ENCODE peak calls at places on chromosomes 13 and 19, in four cellular contexts. V, K, U and F are unnamed samples.

GRCh38 chr19:20078696-20079095 is 896 bp downstream of the ZNF90 start:
- DNase-seq in V (peak), K (no peak), U (no peak), F (no peak)

GRCh38 chr19:10471909-10472308 is 31.2 kb downstream of the KEAP1 start:
- DNase-seq in V (peak), K (peak), U (peak), F (peak)

GRCh38 chr19:33819875-33820781 is 23.5 kb downstream of the KCTD15 start:
- DNase-seq in V (peak), K (no peak), U (peak), F (peak)

GRCh38 chr19:33477781-33478180 is 43.8 kb downstream of the PEPD start:
- DNase-seq in V (peak), K (no peak), U (no peak), F (no peak)

GRCh38 chr13:110127986-110128511 is 178.9 kb downstream of the COL4A1 start:
- DNase-seq in V (peak), K (no peak), U (no peak), F (no peak)

GRCh38 chr13:49608932-49609331 is 19.4 kb upstream of the ARL11 start:
- DNase-seq in V (peak), K (no peak), U (no peak), F (no peak)

GRCh38 chr13:109203587-109203986 is 574.2 kb downstream of the MYO16 start:
- DNase-seq in V (no peak), K (no peak), U (no peak), F (no peak)

GRCh38 chr13:80509264-80509663 is 168.3 kb upstream of the SPRY2 start:
- DNase-seq in V (no peak), K (no peak), U (no peak), F (no peak)

GRCh38 chr19:49588370-49589122 is 2.4 kb upstream of the PRR12 start:
- DNase-seq in V (no peak), K (no peak), U (no peak), F (peak)

GRCh38 chr13:41678320-41678719 is 221.0 kb downstream of the RGCC start:
- DNase-seq in V (peak), K (no peak), U (no peak), F (no peak)

GRCh38 chr19:35641515-35642151 is at the start of gene ETV2:
- DNase-seq in V (peak), K (peak), U (no peak), F (no peak)

GRCh38 chr13:77521595-77522367 is 13.7 kb upstream of the SCEL start:
- DNase-seq in V (no peak), K (no peak), U (no peak), F (no peak)

GRCh38 chr13:83332751-83333150 is 549.5 kb downstream of the SLITRK1 start:
- DNase-seq in V (no peak), K (no peak), U (no peak), F (no peak)

GRCh38 chr13:45257638-45258338 is 56.9 kb upstream of the KCTD4 start:
- DNase-seq in V (peak), K (no peak), U (no peak), F (no peak)

GRCh38 chr13:41603917-41604316 is 146.6 kb downstream of the RGCC start:
- DNase-seq in V (peak), K (no peak), U (no peak), F (no peak)

GRCh38 chr19:19110410-19111137 is 27.7 kb downstream of the TMEM161A start:
- DNase-seq in V (no peak), K (no peak), U (no peak), F (no peak)

GRCh38 chr19:53664152-53664551 is 32.4 kb downstream of the DPRX start:
- DNase-seq in V (no peak), K (no peak), U (no peak), F (no peak)

GRCh38 chr13:114097504-114097892 is 34.9 kb downstream of the RASA3 start:
- DNase-seq in V (no peak), K (no peak), U (no peak), F (no peak)

GRCh38 chr19:7152568-7152967 is 83.1 kb downstream of the ZNF557 start:
- DNase-seq in V (no peak), K (no peak), U (no peak), F (no peak)

GRCh38 chr19:8698433-8699063 is at the start of gene ACTL9:
- DNase-seq in V (no peak), K (no peak), U (no peak), F (no peak)
- H3K9ac ChIP-seq in V (no peak), K (no peak), U (no peak), F (no peak)

GRCh38 chr19:51311388-51312257 is at the start of gene IGLON5:
- DNase-seq in V (no peak), K (no peak), U (no peak), F (no peak)
- H3K9ac ChIP-seq in V (no peak), K (no peak), U (no peak), F (no peak)

GRCh38 chr19:1942934-1943555 is 2.1 kb downstream of the CSNK1G2 start:
- DNase-seq in V (no peak), K (no peak), U (no peak), F (no peak)
- H3K9ac ChIP-seq in V (peak), K (peak), U (peak), F (peak)

GRCh38 chr13:27965740-27966640 is 3.1 kb downstream of the CDX2 start:
- DNase-seq in V (no peak), K (no peak), U (no peak), F (no peak)

GRCh38 chr13:27967736-27968315 is 1.3 kb downstream of the CDX2 start:
- DNase-seq in V (no peak), K (no peak), U (no peak), F (no peak)

GRCh38 chr13:27966641-27967202 is 2.4 kb downstream of the CDX2 start:
- DNase-seq in V (no peak), K (no peak), U (no peak), F (no peak)

GRCh38 chr13:27968316-27969072 is 621 bp downstream of the CDX2 start:
- DNase-seq in V (no peak), K (no peak), U (no peak), F (no peak)

DNA sequence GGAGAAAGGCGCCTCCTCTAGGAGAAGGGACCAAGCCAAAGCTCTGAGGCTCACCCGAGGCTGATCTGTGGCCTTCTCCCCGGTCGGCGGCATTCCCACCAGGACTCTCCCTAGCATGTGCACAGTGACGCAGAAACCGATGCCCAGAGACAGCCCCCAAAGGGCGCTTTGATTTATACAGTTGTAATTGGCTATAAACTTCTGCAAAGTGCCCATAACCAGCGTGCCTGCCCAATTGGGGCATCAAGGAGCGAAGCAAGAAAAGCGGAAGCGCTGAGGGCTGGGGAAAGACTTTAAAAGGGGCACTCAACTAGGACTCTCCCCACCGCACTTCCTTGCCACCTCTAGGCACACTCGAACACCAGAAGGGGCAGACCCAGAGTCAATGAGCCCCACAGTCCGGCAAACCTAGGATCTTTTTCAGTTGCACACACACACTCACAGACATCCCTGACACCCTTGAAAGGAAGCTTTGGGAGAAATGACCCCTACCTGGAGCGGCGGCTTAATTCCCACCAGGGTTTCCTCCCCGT is 1.8 kb downstream of the CDX2 start:
- DNase-seq in V (no peak), K (no peak), U (no peak), F (no peak)
- H3K9ac ChIP-seq in V (no peak), K (no peak), U (no peak), F (no peak)

DNA sequence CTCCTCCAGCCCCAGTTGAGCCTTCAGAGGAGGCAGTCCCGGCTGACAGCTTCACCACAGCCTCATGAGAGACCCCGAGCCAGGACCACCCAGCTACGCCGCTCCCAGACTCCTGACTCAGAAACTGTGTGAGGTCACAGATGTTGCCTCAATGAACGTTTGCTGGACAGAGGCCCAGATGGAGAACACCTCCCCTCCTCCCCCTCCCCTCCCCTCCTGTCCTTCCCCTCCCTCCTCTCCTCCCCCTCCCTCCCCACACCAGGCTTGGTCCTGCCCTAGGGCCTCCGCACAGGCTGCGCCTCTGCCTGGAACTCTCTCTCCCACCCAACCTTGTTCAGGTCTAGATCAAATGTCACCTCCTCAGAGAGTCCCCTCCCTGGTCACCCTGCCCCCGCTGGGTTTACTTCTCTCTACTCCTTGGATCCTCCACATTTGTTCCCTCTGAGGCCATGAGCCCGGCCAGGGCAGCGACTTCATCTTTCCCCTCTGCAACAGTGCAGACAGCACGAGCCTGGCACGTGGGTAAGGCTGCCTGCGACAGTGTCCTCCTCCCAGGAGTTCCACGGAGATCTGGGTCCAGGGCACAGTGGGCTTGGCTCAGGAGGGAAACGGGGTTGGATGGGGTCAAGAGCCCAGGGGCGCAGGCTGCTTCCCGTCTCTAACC is 17.4 kb downstream of the PIP5K1C start:
- DNase-seq in V (peak), K (no peak), U (no peak), F (no peak)
- H3K9ac ChIP-seq in V (no peak), K (no peak), U (no peak), F (no peak)

DNA sequence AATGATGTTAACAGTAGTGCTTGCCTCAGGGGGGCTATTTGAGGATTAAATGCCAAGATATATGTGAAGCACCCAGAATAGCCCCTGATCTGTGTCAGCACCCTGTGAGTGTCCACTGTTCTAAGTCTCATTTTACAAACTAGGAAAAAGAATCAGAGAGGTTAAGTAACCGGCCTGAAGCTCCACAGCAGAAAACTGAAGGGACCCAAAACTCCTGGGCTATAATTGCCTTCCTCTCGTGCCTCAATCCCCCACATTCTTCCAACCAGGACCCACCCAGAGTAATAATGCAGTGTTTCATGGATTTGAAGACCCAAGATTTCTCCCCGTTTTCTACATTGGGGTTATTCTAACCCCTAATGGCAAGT is 2.3 kb downstream of the PVR start:
- DNase-seq in V (no peak), K (no peak), U (no peak), F (no peak)
- H3K9ac ChIP-seq in V (no peak), K (no peak), U (no peak), F (no peak)

GRCh38 chr13:102355251-102355650 is 46.6 kb downstream of the FGF14 start:
- DNase-seq in V (no peak), K (no peak), U (no peak), F (no peak)
- H3K9ac ChIP-seq in V (no peak), K (no peak), U (no peak), F (no peak)

DNA sequence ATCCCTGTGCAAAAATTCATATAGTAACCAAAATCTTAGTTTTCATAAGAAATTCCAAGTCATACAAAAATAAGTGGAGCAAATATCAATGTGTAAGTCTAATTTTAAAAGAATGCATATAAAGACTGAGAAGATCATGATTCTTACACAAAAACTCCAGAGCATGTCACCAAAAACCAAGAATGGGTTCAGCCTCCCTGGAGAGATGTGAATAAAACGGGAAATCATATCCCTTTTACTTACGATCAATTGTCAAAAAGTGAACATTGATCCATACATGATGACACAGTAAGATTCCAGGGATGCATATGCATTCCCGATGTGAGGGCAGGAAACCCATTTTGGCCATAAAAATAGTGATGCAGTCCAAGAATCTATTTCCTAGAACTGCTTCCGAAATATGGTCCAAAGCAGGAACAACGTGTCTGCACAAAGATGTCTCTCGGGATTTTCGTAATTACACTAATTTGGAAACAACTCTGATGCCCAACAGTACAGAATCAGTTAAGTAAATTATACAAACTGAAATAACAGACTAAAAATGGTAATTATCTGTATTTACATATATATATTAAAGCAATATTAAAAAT is 123.6 kb downstream of the STK24 start:
- DNase-seq in V (no peak), K (no peak), U (no peak), F (no peak)
- H3K9ac ChIP-seq in V (no peak), K (no peak), U (no peak), F (no peak)